ENCODE peak calls at places on chromosomes 12 and 14, in seven cellular contexts. O is CD4-positive, alpha-beta T cell; C is T-helper 2 cell; B is activated T-cell treated with anti-CD3 and anti-CD28 coated beads for 1 hour; Z is naive B cell; I is NCI-H1105; Y is fibroblast of pulmonary artery. H is an unnamed sample.

GRCh38 chr12:43835656-43836454 is at the start of gene TMEM117:
- DNase-seq in O (peak), C (peak), B (peak), Z (peak), I (peak), Y (peak), H (peak)

GRCh38 chr12:48940181-48940580 is 14.9 kb upstream of the FKBP11 start:
- DNase-seq in O (no peak), C (no peak), B (no peak), Z (no peak), I (no peak), Y (no peak), H (no peak)

GRCh38 chr12:6534914-6535696 is 788 bp downstream of the GAPDH start:
- DNase-seq in O (peak), C (peak), B (peak), Z (peak), I (peak), Y (peak), H (peak)

GRCh38 chr14:100658514-100658886 is 68.2 kb upstream of the DLK1 start:
- DNase-seq in O (no peak), C (no peak), B (no peak), Z (no peak), I (no peak), Y (no peak), H (no peak)

GRCh38 chr12:101619026-101619827 is 24.5 kb downstream of the MYBPC1 start:
- DNase-seq in O (no peak), C (no peak), B (no peak), Z (no peak), I (no peak), Y (no peak), H (no peak)

GRCh38 chr14:103258211-103258610 is 75.8 kb upstream of the EIF5 start:
- DNase-seq in O (no peak), C (no peak), B (no peak), Z (no peak), I (no peak), Y (no peak), H (no peak)

GRCh38 chr14:24392327-24393098 is 6.3 kb upstream of the NYNRIN start:
- DNase-seq in O (no peak), C (no peak), B (no peak), Z (no peak), I (peak), Y (peak), H (no peak)

GRCh38 chr14:97580923-97581495 is 783.8 kb downstream of the VRK1 start:
- DNase-seq in O (no peak), C (no peak), B (no peak), Z (no peak), I (no peak), Y (no peak), H (no peak)

GRCh38 chr14:71324767-71325272 is 417.6 kb downstream of the PCNX1 start:
- DNase-seq in O (no peak), C (peak), B (no peak), Z (peak), I (no peak), Y (peak), H (no peak)

GRCh38 chr12:100963381-100963780 is 168.8 kb downstream of the ANO4 start:
- DNase-seq in O (no peak), C (no peak), B (no peak), Z (no peak), I (no peak), Y (no peak), H (no peak)

GRCh38 chr12:6775185-6775770 is 3.0 kb downstream of the LAG3 start:
- DNase-seq in O (no peak), C (no peak), B (no peak), Z (no peak), I (no peak), Y (no peak), H (no peak)

GRCh38 chr12:95481888-95482287 is 7.9 kb downstream of the METAP2 start:
- DNase-seq in O (no peak), C (no peak), B (no peak), Z (no peak), I (no peak), Y (no peak), H (no peak)

GRCh38 chr12:117119592-117120198 is 20.5 kb upstream of the TESC start:
- DNase-seq in O (no peak), C (peak), B (no peak), Z (no peak), I (no peak), Y (no peak), H (no peak)

GRCh38 chr14:66638688-66639087 is 130.7 kb downstream of the GPHN start:
- DNase-seq in O (no peak), C (no peak), B (no peak), Z (no peak), I (no peak), Y (peak), H (no peak)

GRCh38 chr12:104299842-104300481 is 3.6 kb upstream of the EID3 start:
- DNase-seq in O (no peak), C (no peak), B (no peak), Z (no peak), I (no peak), Y (peak), H (no peak)

GRCh38 chr14:64774272-64774671 is 70.0 kb downstream of the PLEKHG3 start:
- DNase-seq in O (no peak), C (no peak), B (no peak), Z (no peak), I (no peak), Y (no peak), H (no peak)

GRCh38 chr12:67592228-67593011 is 56.1 kb upstream of the DYRK2 start:
- DNase-seq in O (no peak), C (peak), B (no peak), Z (peak), I (peak), Y (peak), H (no peak)

GRCh38 chr12:66550626-66551025 is 128.2 kb downstream of the GRIP1 start:
- DNase-seq in O (no peak), C (no peak), B (no peak), Z (no peak), I (no peak), Y (no peak), H (no peak)

GRCh38 chr12:105910030-105910429 is 228.7 kb downstream of the NUAK1 start:
- DNase-seq in O (no peak), C (no peak), B (no peak), Z (no peak), I (no peak), Y (no peak), H (no peak)

GRCh38 chr12:153080-153746 is 60.7 kb downstream of the SLC6A12 start:
- DNase-seq in O (peak), C (no peak), B (peak), Z (peak), I (peak), Y (peak), H (peak)

GRCh38 chr12:71585218-71585617 is 78.4 kb downstream of the ZFC3H1 start:
- DNase-seq in O (no peak), C (no peak), B (no peak), Z (no peak), I (no peak), Y (no peak), H (no peak)

GRCh38 chr12:107545737-107546363 is 139.7 kb upstream of the PWP1 start:
- DNase-seq in O (no peak), C (no peak), B (no peak), Z (no peak), I (no peak), Y (no peak), H (no peak)

GRCh38 chr12:41466762-41467270 is 278.7 kb downstream of the PDZRN4 start:
- DNase-seq in O (no peak), C (no peak), B (no peak), Z (no peak), I (no peak), Y (peak), H (no peak)

GRCh38 chr14:106209745-106210144 is 683.4 kb downstream of the TMEM121 start:
- DNase-seq in O (peak), C (no peak), B (peak), Z (no peak), I (no peak), Y (no peak), H (no peak)

GRCh38 chr12:31832740-31833540 is 104.1 kb upstream of the AMN1 start:
- DNase-seq in O (no peak), C (peak), B (no peak), Z (peak), I (no peak), Y (no peak), H (no peak)

GRCh38 chr12:131511391-131511802 is 199.5 kb upstream of the SFSWAP start:
- DNase-seq in O (peak), C (peak), B (peak), Z (peak), I (no peak), Y (peak), H (no peak)

GRCh38 chr12:41795066-41795465 is 349.6 kb downstream of the GXYLT1 start:
- DNase-seq in O (no peak), C (no peak), B (no peak), Z (no peak), I (no peak), Y (no peak), H (no peak)

GRCh38 chr12:14854586-14855163 is 11.3 kb upstream of the ART4 start:
- DNase-seq in O (no peak), C (no peak), B (no peak), Z (no peak), I (no peak), Y (no peak), H (no peak)